ENCODE peak calls at places on chromosomes 7 and 10, in ten cellular contexts. One of them, this sample, is unnamed.

GRCh38 chr7:107044347-107045194 is at the start of gene PRKAR2B:
- DNase-seq in AG04449: no peak
- DNase-seq in mammary epithelial cell: peak
- DNase-seq in AG04450: peak
- DNase-seq in GM12864: no peak
- DNase-seq in fibroblast of mammary gland: peak
- DNase-seq in WERI-Rb-1: peak
- DNase-seq in upper lobe of right lung: peak
- DNase-seq in AG10803: peak
- DNase-seq in B cell: peak
- DNase-seq in this sample: peak

GRCh38 chr10:132592790-132593788 is 55.5 kb downstream of the INPP5A start:
- DNase-seq in AG04449: no peak
- DNase-seq in mammary epithelial cell: no peak
- DNase-seq in AG04450: no peak
- DNase-seq in GM12864: peak
- DNase-seq in fibroblast of mammary gland: no peak
- DNase-seq in WERI-Rb-1: no peak
- DNase-seq in upper lobe of right lung: no peak
- DNase-seq in AG10803: no peak
- DNase-seq in B cell: peak
- DNase-seq in this sample: peak

GRCh38 chr7:129782257-129783096 is 170.3 kb downstream of the UBE2H start:
- DNase-seq in AG04449: no peak
- DNase-seq in mammary epithelial cell: no peak
- DNase-seq in AG04450: no peak
- DNase-seq in GM12864: no peak
- DNase-seq in fibroblast of mammary gland: no peak
- DNase-seq in WERI-Rb-1: peak
- DNase-seq in upper lobe of right lung: no peak
- DNase-seq in AG10803: peak
- DNase-seq in B cell: peak
- DNase-seq in this sample: no peak

GRCh38 chr7:22452142-22452763 is 47.7 kb downstream of the STEAP1B start:
- DNase-seq in AG04449: no peak
- DNase-seq in mammary epithelial cell: no peak
- DNase-seq in AG04450: no peak
- DNase-seq in GM12864: no peak
- DNase-seq in fibroblast of mammary gland: peak
- DNase-seq in WERI-Rb-1: peak
- DNase-seq in upper lobe of right lung: peak
- DNase-seq in AG10803: peak
- DNase-seq in B cell: peak
- DNase-seq in this sample: peak

GRCh38 chr10:110446954-110447608 is 50.6 kb upstream of the DUSP5 start:
- DNase-seq in AG04449: no peak
- DNase-seq in mammary epithelial cell: peak
- DNase-seq in AG04450: peak
- DNase-seq in GM12864: no peak
- DNase-seq in fibroblast of mammary gland: peak
- DNase-seq in WERI-Rb-1: no peak
- DNase-seq in upper lobe of right lung: peak
- DNase-seq in AG10803: peak
- DNase-seq in B cell: no peak
- DNase-seq in this sample: no peak

GRCh38 chr7:45026013-45026412 is 26.0 kb downstream of the CCM2 start:
- DNase-seq in AG04449: no peak
- DNase-seq in mammary epithelial cell: no peak
- DNase-seq in AG04450: no peak
- DNase-seq in GM12864: no peak
- DNase-seq in fibroblast of mammary gland: no peak
- DNase-seq in WERI-Rb-1: no peak
- DNase-seq in upper lobe of right lung: no peak
- DNase-seq in AG10803: no peak
- DNase-seq in B cell: no peak
- DNase-seq in this sample: no peak

GRCh38 chr10:44253769-44254462 is 131.0 kb downstream of the CXCL12 start:
- DNase-seq in AG04449: peak
- DNase-seq in mammary epithelial cell: no peak
- DNase-seq in AG04450: peak
- DNase-seq in GM12864: no peak
- DNase-seq in fibroblast of mammary gland: peak
- DNase-seq in WERI-Rb-1: no peak
- DNase-seq in upper lobe of right lung: peak
- DNase-seq in AG10803: peak
- DNase-seq in B cell: no peak
- DNase-seq in this sample: no peak

GRCh38 chr10:68402271-68402670 is 4.8 kb downstream of the RUFY2 start:
- DNase-seq in AG04449: no peak
- DNase-seq in mammary epithelial cell: no peak
- DNase-seq in AG04450: no peak
- DNase-seq in GM12864: no peak
- DNase-seq in fibroblast of mammary gland: no peak
- DNase-seq in WERI-Rb-1: no peak
- DNase-seq in upper lobe of right lung: no peak
- DNase-seq in AG10803: no peak
- DNase-seq in B cell: no peak
- DNase-seq in this sample: no peak

GRCh38 chr10:70053212-70053895 is 708 bp downstream of the MACROH2A2 start:
- DNase-seq in AG04449: no peak
- DNase-seq in mammary epithelial cell: peak
- DNase-seq in AG04450: no peak
- DNase-seq in GM12864: no peak
- DNase-seq in fibroblast of mammary gland: no peak
- DNase-seq in WERI-Rb-1: peak
- DNase-seq in upper lobe of right lung: peak
- DNase-seq in AG10803: peak
- DNase-seq in B cell: no peak
- DNase-seq in this sample: peak

GRCh38 chr10:97714401-97715258 is 1.1 kb downstream of the MARVELD1 start:
- DNase-seq in AG04449: no peak
- DNase-seq in mammary epithelial cell: peak
- DNase-seq in AG04450: no peak
- DNase-seq in GM12864: no peak
- DNase-seq in fibroblast of mammary gland: peak
- DNase-seq in WERI-Rb-1: peak
- DNase-seq in upper lobe of right lung: peak
- DNase-seq in AG10803: peak
- DNase-seq in B cell: peak
- DNase-seq in this sample: peak

GRCh38 chr10:24962998-24963397 is 10.6 kb upstream of the PRTFDC1 start:
- DNase-seq in AG04449: no peak
- DNase-seq in mammary epithelial cell: peak
- DNase-seq in AG04450: no peak
- DNase-seq in GM12864: no peak
- DNase-seq in fibroblast of mammary gland: peak
- DNase-seq in WERI-Rb-1: no peak
- DNase-seq in upper lobe of right lung: no peak
- DNase-seq in AG10803: no peak
- DNase-seq in B cell: no peak
- DNase-seq in this sample: no peak

GRCh38 chr7:85186083-85186520 is 754 bp downstream of the SEMA3D start:
- DNase-seq in AG04449: no peak
- DNase-seq in mammary epithelial cell: peak
- DNase-seq in AG04450: no peak
- DNase-seq in GM12864: no peak
- DNase-seq in fibroblast of mammary gland: peak
- DNase-seq in WERI-Rb-1: peak
- DNase-seq in upper lobe of right lung: peak
- DNase-seq in AG10803: peak
- DNase-seq in B cell: peak
- DNase-seq in this sample: no peak

GRCh38 chr7:84800846-84801245 is 386.0 kb downstream of the SEMA3D start:
- DNase-seq in AG04449: no peak
- DNase-seq in mammary epithelial cell: no peak
- DNase-seq in AG04450: no peak
- DNase-seq in GM12864: no peak
- DNase-seq in fibroblast of mammary gland: no peak
- DNase-seq in WERI-Rb-1: no peak
- DNase-seq in upper lobe of right lung: no peak
- DNase-seq in AG10803: no peak
- DNase-seq in B cell: no peak
- DNase-seq in this sample: no peak

GRCh38 chr7:31648288-31648687 is 38.7 kb upstream of the PPP1R17 start:
- DNase-seq in AG04449: no peak
- DNase-seq in mammary epithelial cell: no peak
- DNase-seq in AG04450: no peak
- DNase-seq in GM12864: no peak
- DNase-seq in fibroblast of mammary gland: peak
- DNase-seq in WERI-Rb-1: no peak
- DNase-seq in upper lobe of right lung: no peak
- DNase-seq in AG10803: peak
- DNase-seq in B cell: no peak
- DNase-seq in this sample: no peak

DNA sequence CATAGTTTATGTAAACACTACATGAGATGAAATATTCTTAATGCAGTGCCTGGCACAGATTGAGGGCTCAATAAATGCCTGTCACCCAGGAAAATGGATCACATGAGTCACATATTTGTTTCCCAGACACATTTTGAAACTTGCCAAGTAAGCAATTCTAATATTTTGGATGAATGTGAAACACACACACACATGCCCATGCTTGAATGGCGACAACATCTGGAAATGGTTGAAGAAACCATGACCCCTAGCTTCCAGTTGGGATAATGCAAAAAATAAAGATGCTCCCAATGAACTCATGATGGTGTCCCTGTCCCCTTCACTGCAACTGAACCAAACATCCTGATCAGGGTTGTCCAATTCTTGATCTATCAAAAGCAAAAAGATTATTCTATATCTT is 797.3 kb downstream of the XPNPEP1 start:
- DNase-seq in AG04449: no peak
- DNase-seq in mammary epithelial cell: no peak
- DNase-seq in AG04450: no peak
- DNase-seq in GM12864: no peak
- DNase-seq in fibroblast of mammary gland: peak
- DNase-seq in WERI-Rb-1: no peak
- DNase-seq in upper lobe of right lung: no peak
- DNase-seq in AG10803: no peak
- DNase-seq in B cell: no peak
- DNase-seq in this sample: no peak
- TF ChIP-seq CTCF in AG04449: no peak
- TF ChIP-seq CTCF in mammary epithelial cell: no peak
- TF ChIP-seq CTCF in AG04450: peak
- TF ChIP-seq CTCF in GM12864: no peak
- TF ChIP-seq CTCF in fibroblast of mammary gland: no peak
- TF ChIP-seq CTCF in WERI-Rb-1: peak
- TF ChIP-seq CTCF in upper lobe of right lung: no peak
- TF ChIP-seq CTCF in AG10803: no peak
- TF ChIP-seq CTCF in B cell: no peak
- TF ChIP-seq CTCF in this sample: no peak

GRCh38 chr7:30163231-30163894 is 28.6 kb downstream of the MTURN start:
- DNase-seq in AG04449: no peak
- DNase-seq in mammary epithelial cell: peak
- DNase-seq in AG04450: no peak
- DNase-seq in GM12864: peak
- DNase-seq in fibroblast of mammary gland: no peak
- DNase-seq in WERI-Rb-1: no peak
- DNase-seq in upper lobe of right lung: no peak
- DNase-seq in AG10803: no peak
- DNase-seq in B cell: peak
- DNase-seq in this sample: peak

GRCh38 chr7:30165590-30165989 is 30.8 kb downstream of the MTURN start:
- DNase-seq in AG04449: no peak
- DNase-seq in mammary epithelial cell: peak
- DNase-seq in AG04450: no peak
- DNase-seq in GM12864: no peak
- DNase-seq in fibroblast of mammary gland: no peak
- DNase-seq in WERI-Rb-1: no peak
- DNase-seq in upper lobe of right lung: no peak
- DNase-seq in AG10803: no peak
- DNase-seq in B cell: no peak
- DNase-seq in this sample: no peak

GRCh38 chr7:30166155-30166840 is 31.5 kb downstream of the MTURN start:
- DNase-seq in AG04449: no peak
- DNase-seq in mammary epithelial cell: peak
- DNase-seq in AG04450: no peak
- DNase-seq in GM12864: no peak
- DNase-seq in fibroblast of mammary gland: peak
- DNase-seq in WERI-Rb-1: no peak
- DNase-seq in upper lobe of right lung: no peak
- DNase-seq in AG10803: no peak
- DNase-seq in B cell: no peak
- DNase-seq in this sample: no peak

GRCh38 chr7:30162622-30163124 is 27.9 kb downstream of the MTURN start:
- DNase-seq in AG04449: no peak
- DNase-seq in mammary epithelial cell: peak
- DNase-seq in AG04450: no peak
- DNase-seq in GM12864: no peak
- DNase-seq in fibroblast of mammary gland: peak
- DNase-seq in WERI-Rb-1: no peak
- DNase-seq in upper lobe of right lung: no peak
- DNase-seq in AG10803: peak
- DNase-seq in B cell: no peak
- DNase-seq in this sample: no peak

GRCh38 chr7:30164567-30164966 is 29.8 kb downstream of the MTURN start:
- DNase-seq in AG04449: no peak
- DNase-seq in mammary epithelial cell: peak
- DNase-seq in AG04450: no peak
- DNase-seq in GM12864: peak
- DNase-seq in fibroblast of mammary gland: peak
- DNase-seq in WERI-Rb-1: peak
- DNase-seq in upper lobe of right lung: no peak
- DNase-seq in AG10803: peak
- DNase-seq in B cell: peak
- DNase-seq in this sample: peak
- TF ChIP-seq CTCF in AG04449: peak
- TF ChIP-seq CTCF in mammary epithelial cell: peak
- TF ChIP-seq CTCF in AG04450: peak
- TF ChIP-seq CTCF in GM12864: peak
- TF ChIP-seq CTCF in fibroblast of mammary gland: peak
- TF ChIP-seq CTCF in WERI-Rb-1: peak
- TF ChIP-seq CTCF in upper lobe of right lung: peak
- TF ChIP-seq CTCF in AG10803: peak
- TF ChIP-seq CTCF in B cell: peak
- TF ChIP-seq CTCF in this sample: peak

DNA sequence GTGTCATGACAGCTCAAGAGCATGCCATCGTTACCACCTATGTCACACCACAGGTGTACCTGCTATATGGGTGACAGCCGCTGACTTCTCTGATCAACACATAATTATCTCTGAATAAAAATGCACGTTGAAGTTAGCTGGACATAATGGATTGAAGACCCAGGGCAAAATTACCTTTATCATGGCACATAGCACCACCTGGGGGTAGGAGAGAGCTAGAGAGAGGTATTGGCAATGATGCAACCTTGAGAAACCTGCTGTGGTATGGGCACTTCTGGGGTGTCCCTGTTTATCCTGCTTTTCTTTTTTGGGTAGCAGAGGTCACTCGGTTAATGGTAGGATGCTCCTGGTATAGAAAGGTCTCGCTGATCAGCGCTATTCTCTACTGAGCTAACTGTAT is 323.3 kb downstream of the TFEC start:
- DNase-seq in AG04449: no peak
- DNase-seq in mammary epithelial cell: peak
- DNase-seq in AG04450: no peak
- DNase-seq in GM12864: no peak
- DNase-seq in fibroblast of mammary gland: peak
- DNase-seq in WERI-Rb-1: peak
- DNase-seq in upper lobe of right lung: no peak
- DNase-seq in AG10803: peak
- DNase-seq in B cell: peak
- DNase-seq in this sample: peak
- TF ChIP-seq CTCF in AG04449: peak
- TF ChIP-seq CTCF in mammary epithelial cell: peak
- TF ChIP-seq CTCF in AG04450: peak
- TF ChIP-seq CTCF in GM12864: peak
- TF ChIP-seq CTCF in fibroblast of mammary gland: peak
- TF ChIP-seq CTCF in WERI-Rb-1: peak
- TF ChIP-seq CTCF in upper lobe of right lung: peak
- TF ChIP-seq CTCF in AG10803: peak
- TF ChIP-seq CTCF in B cell: no peak
- TF ChIP-seq CTCF in this sample: peak

GRCh38 chr10:101139421-101139911 is 8.4 kb downstream of the TLX1 start:
- DNase-seq in AG04449: no peak
- DNase-seq in mammary epithelial cell: no peak
- DNase-seq in AG04450: no peak
- DNase-seq in GM12864: no peak
- DNase-seq in fibroblast of mammary gland: peak
- DNase-seq in WERI-Rb-1: no peak
- DNase-seq in upper lobe of right lung: no peak
- DNase-seq in AG10803: no peak
- DNase-seq in B cell: peak
- DNase-seq in this sample: peak
- TF ChIP-seq CTCF in AG04449: peak
- TF ChIP-seq CTCF in mammary epithelial cell: peak
- TF ChIP-seq CTCF in AG04450: peak
- TF ChIP-seq CTCF in GM12864: no peak
- TF ChIP-seq CTCF in fibroblast of mammary gland: peak
- TF ChIP-seq CTCF in WERI-Rb-1: peak
- TF ChIP-seq CTCF in upper lobe of right lung: peak
- TF ChIP-seq CTCF in AG10803: peak
- TF ChIP-seq CTCF in B cell: no peak
- TF ChIP-seq CTCF in this sample: no peak